ENCODE peak calls at places on chromosomes 2 and 18, in ten cellular contexts. One of them, this sample, is unnamed.

GRCh38 chr18:45962461-45962860 is 4.7 kb downstream of the EPG5 start:
- DNase-seq in sigmoid colon: no peak
- DNase-seq in gastrocnemius medialis: no peak
- DNase-seq in fibroblast of pulmonary artery: peak
- DNase-seq in PC-9: peak
- DNase-seq in fibroblast of lung: peak
- DNase-seq in heart right ventricle: no peak
- DNase-seq in CD8-positive, alpha-beta T cell: peak
- DNase-seq in mucosa of descending colon: no peak
- DNase-seq in hepatocyte: peak
- DNase-seq in this sample: no peak

GRCh38 chr2:224194161-224194560 is 155.1 kb upstream of the SERPINE2 start:
- DNase-seq in sigmoid colon: no peak
- DNase-seq in gastrocnemius medialis: no peak
- DNase-seq in fibroblast of pulmonary artery: no peak
- DNase-seq in PC-9: no peak
- DNase-seq in fibroblast of lung: no peak
- DNase-seq in heart right ventricle: no peak
- DNase-seq in CD8-positive, alpha-beta T cell: no peak
- DNase-seq in mucosa of descending colon: no peak
- DNase-seq in hepatocyte: no peak
- DNase-seq in this sample: no peak

GRCh38 chr2:23312996-23313606 is 71.9 kb upstream of the KLHL29 start:
- DNase-seq in sigmoid colon: no peak
- DNase-seq in gastrocnemius medialis: no peak
- DNase-seq in fibroblast of pulmonary artery: no peak
- DNase-seq in PC-9: no peak
- DNase-seq in fibroblast of lung: peak
- DNase-seq in heart right ventricle: no peak
- DNase-seq in CD8-positive, alpha-beta T cell: no peak
- DNase-seq in mucosa of descending colon: no peak
- DNase-seq in hepatocyte: peak
- DNase-seq in this sample: no peak

GRCh38 chr2:228039752-228040534 is 141.5 kb downstream of the SPHKAP start:
- DNase-seq in sigmoid colon: no peak
- DNase-seq in gastrocnemius medialis: no peak
- DNase-seq in fibroblast of pulmonary artery: peak
- DNase-seq in PC-9: no peak
- DNase-seq in fibroblast of lung: peak
- DNase-seq in heart right ventricle: no peak
- DNase-seq in CD8-positive, alpha-beta T cell: no peak
- DNase-seq in mucosa of descending colon: no peak
- DNase-seq in hepatocyte: peak
- DNase-seq in this sample: no peak

GRCh38 chr2:71410716-71411115 is 42.6 kb upstream of the DYSF start:
- DNase-seq in sigmoid colon: no peak
- DNase-seq in gastrocnemius medialis: no peak
- DNase-seq in fibroblast of pulmonary artery: no peak
- DNase-seq in PC-9: no peak
- DNase-seq in fibroblast of lung: no peak
- DNase-seq in heart right ventricle: no peak
- DNase-seq in CD8-positive, alpha-beta T cell: no peak
- DNase-seq in mucosa of descending colon: no peak
- DNase-seq in hepatocyte: no peak
- DNase-seq in this sample: no peak

GRCh38 chr2:191025155-191025554 is 11.2 kb upstream of the STAT1 start:
- DNase-seq in sigmoid colon: no peak
- DNase-seq in gastrocnemius medialis: no peak
- DNase-seq in fibroblast of pulmonary artery: no peak
- DNase-seq in PC-9: no peak
- DNase-seq in fibroblast of lung: no peak
- DNase-seq in heart right ventricle: no peak
- DNase-seq in CD8-positive, alpha-beta T cell: no peak
- DNase-seq in mucosa of descending colon: no peak
- DNase-seq in hepatocyte: no peak
- DNase-seq in this sample: no peak

GRCh38 chr2:146246017-146246733 is 1598.7 kb upstream of the ACVR2A start:
- DNase-seq in sigmoid colon: no peak
- DNase-seq in gastrocnemius medialis: no peak
- DNase-seq in fibroblast of pulmonary artery: peak
- DNase-seq in PC-9: no peak
- DNase-seq in fibroblast of lung: peak
- DNase-seq in heart right ventricle: no peak
- DNase-seq in CD8-positive, alpha-beta T cell: no peak
- DNase-seq in mucosa of descending colon: no peak
- DNase-seq in hepatocyte: no peak
- DNase-seq in this sample: no peak

GRCh38 chr2:28982381-28982950 is 1.4 kb downstream of the TOGARAM2 start:
- DNase-seq in sigmoid colon: no peak
- DNase-seq in gastrocnemius medialis: no peak
- DNase-seq in fibroblast of pulmonary artery: no peak
- DNase-seq in PC-9: no peak
- DNase-seq in fibroblast of lung: no peak
- DNase-seq in heart right ventricle: no peak
- DNase-seq in CD8-positive, alpha-beta T cell: no peak
- DNase-seq in mucosa of descending colon: no peak
- DNase-seq in hepatocyte: no peak
- DNase-seq in this sample: no peak

GRCh38 chr2:186068154-186068826 is 329.7 kb downstream of the FSIP2 start:
- DNase-seq in sigmoid colon: no peak
- DNase-seq in gastrocnemius medialis: no peak
- DNase-seq in fibroblast of pulmonary artery: no peak
- DNase-seq in PC-9: no peak
- DNase-seq in fibroblast of lung: no peak
- DNase-seq in heart right ventricle: peak
- DNase-seq in CD8-positive, alpha-beta T cell: no peak
- DNase-seq in mucosa of descending colon: no peak
- DNase-seq in hepatocyte: peak
- DNase-seq in this sample: no peak

GRCh38 chr18:63890950-63891304 is 3.4 kb downstream of the SERPINB2 start:
- DNase-seq in sigmoid colon: no peak
- DNase-seq in gastrocnemius medialis: no peak
- DNase-seq in fibroblast of pulmonary artery: peak
- DNase-seq in PC-9: no peak
- DNase-seq in fibroblast of lung: no peak
- DNase-seq in heart right ventricle: no peak
- DNase-seq in CD8-positive, alpha-beta T cell: no peak
- DNase-seq in mucosa of descending colon: no peak
- DNase-seq in hepatocyte: no peak
- DNase-seq in this sample: no peak

GRCh38 chr2:58448065-58448507 is 207.0 kb upstream of the FANCL start:
- DNase-seq in sigmoid colon: no peak
- DNase-seq in gastrocnemius medialis: no peak
- DNase-seq in fibroblast of pulmonary artery: peak
- DNase-seq in PC-9: no peak
- DNase-seq in fibroblast of lung: peak
- DNase-seq in heart right ventricle: no peak
- DNase-seq in CD8-positive, alpha-beta T cell: no peak
- DNase-seq in mucosa of descending colon: peak
- DNase-seq in hepatocyte: peak
- DNase-seq in this sample: no peak

GRCh38 chr18:22977847-22978701 is 44.9 kb downstream of the RBBP8 start:
- DNase-seq in sigmoid colon: no peak
- DNase-seq in gastrocnemius medialis: no peak
- DNase-seq in fibroblast of pulmonary artery: peak
- DNase-seq in PC-9: peak
- DNase-seq in fibroblast of lung: peak
- DNase-seq in heart right ventricle: no peak
- DNase-seq in CD8-positive, alpha-beta T cell: no peak
- DNase-seq in mucosa of descending colon: no peak
- DNase-seq in hepatocyte: peak
- DNase-seq in this sample: no peak

GRCh38 chr2:19508-19907 is 26.8 kb downstream of the FAM110C start:
- DNase-seq in sigmoid colon: no peak
- DNase-seq in gastrocnemius medialis: no peak
- DNase-seq in fibroblast of pulmonary artery: no peak
- DNase-seq in PC-9: no peak
- DNase-seq in fibroblast of lung: no peak
- DNase-seq in heart right ventricle: no peak
- DNase-seq in CD8-positive, alpha-beta T cell: no peak
- DNase-seq in mucosa of descending colon: peak
- DNase-seq in hepatocyte: no peak
- DNase-seq in this sample: no peak

GRCh38 chr18:13562494-13563029 is 163.8 kb downstream of the FAM210A start:
- DNase-seq in sigmoid colon: no peak
- DNase-seq in gastrocnemius medialis: no peak
- DNase-seq in fibroblast of pulmonary artery: no peak
- DNase-seq in PC-9: no peak
- DNase-seq in fibroblast of lung: no peak
- DNase-seq in heart right ventricle: no peak
- DNase-seq in CD8-positive, alpha-beta T cell: peak
- DNase-seq in mucosa of descending colon: no peak
- DNase-seq in hepatocyte: no peak
- DNase-seq in this sample: no peak

GRCh38 chr18:36493349-36494281 is 196.1 kb downstream of the FHOD3 start:
- DNase-seq in sigmoid colon: no peak
- DNase-seq in gastrocnemius medialis: peak
- DNase-seq in fibroblast of pulmonary artery: peak
- DNase-seq in PC-9: no peak
- DNase-seq in fibroblast of lung: no peak
- DNase-seq in heart right ventricle: peak
- DNase-seq in CD8-positive, alpha-beta T cell: no peak
- DNase-seq in mucosa of descending colon: no peak
- DNase-seq in hepatocyte: peak
- DNase-seq in this sample: no peak

GRCh38 chr2:100741880-100742814 is 77.8 kb upstream of the NPAS2 start:
- DNase-seq in sigmoid colon: peak
- DNase-seq in gastrocnemius medialis: peak
- DNase-seq in fibroblast of pulmonary artery: peak
- DNase-seq in PC-9: peak
- DNase-seq in fibroblast of lung: peak
- DNase-seq in heart right ventricle: no peak
- DNase-seq in CD8-positive, alpha-beta T cell: no peak
- DNase-seq in mucosa of descending colon: no peak
- DNase-seq in hepatocyte: peak
- DNase-seq in this sample: no peak

GRCh38 chr2:188659656-188660406 is 314.3 kb upstream of the COL3A1 start:
- DNase-seq in sigmoid colon: no peak
- DNase-seq in gastrocnemius medialis: no peak
- DNase-seq in fibroblast of pulmonary artery: peak
- DNase-seq in PC-9: no peak
- DNase-seq in fibroblast of lung: peak
- DNase-seq in heart right ventricle: no peak
- DNase-seq in CD8-positive, alpha-beta T cell: no peak
- DNase-seq in mucosa of descending colon: no peak
- DNase-seq in hepatocyte: no peak
- DNase-seq in this sample: no peak

GRCh38 chr18:46528037-46528436 is 129.0 kb downstream of the LOXHD1 start:
- DNase-seq in sigmoid colon: no peak
- DNase-seq in gastrocnemius medialis: no peak
- DNase-seq in fibroblast of pulmonary artery: no peak
- DNase-seq in PC-9: no peak
- DNase-seq in fibroblast of lung: no peak
- DNase-seq in heart right ventricle: no peak
- DNase-seq in CD8-positive, alpha-beta T cell: no peak
- DNase-seq in mucosa of descending colon: no peak
- DNase-seq in hepatocyte: no peak
- DNase-seq in this sample: no peak

GRCh38 chr2:156340377-156340776 is 7.9 kb upstream of the NR4A2 start:
- DNase-seq in sigmoid colon: no peak
- DNase-seq in gastrocnemius medialis: no peak
- DNase-seq in fibroblast of pulmonary artery: peak
- DNase-seq in PC-9: no peak
- DNase-seq in fibroblast of lung: no peak
- DNase-seq in heart right ventricle: no peak
- DNase-seq in CD8-positive, alpha-beta T cell: no peak
- DNase-seq in mucosa of descending colon: no peak
- DNase-seq in hepatocyte: no peak
- DNase-seq in this sample: no peak
- H3K4me3 ChIP-seq in sigmoid colon: no peak
- H3K4me3 ChIP-seq in gastrocnemius medialis: no peak
- H3K4me3 ChIP-seq in fibroblast of pulmonary artery: no peak
- H3K4me3 ChIP-seq in PC-9: peak
- H3K4me3 ChIP-seq in fibroblast of lung: no peak
- H3K4me3 ChIP-seq in heart right ventricle: no peak
- H3K4me3 ChIP-seq in CD8-positive, alpha-beta T cell: no peak
- H3K4me3 ChIP-seq in mucosa of descending colon: no peak
- H3K4me3 ChIP-seq in hepatocyte: no peak
- H3K4me3 ChIP-seq in this sample: no peak

DNA sequence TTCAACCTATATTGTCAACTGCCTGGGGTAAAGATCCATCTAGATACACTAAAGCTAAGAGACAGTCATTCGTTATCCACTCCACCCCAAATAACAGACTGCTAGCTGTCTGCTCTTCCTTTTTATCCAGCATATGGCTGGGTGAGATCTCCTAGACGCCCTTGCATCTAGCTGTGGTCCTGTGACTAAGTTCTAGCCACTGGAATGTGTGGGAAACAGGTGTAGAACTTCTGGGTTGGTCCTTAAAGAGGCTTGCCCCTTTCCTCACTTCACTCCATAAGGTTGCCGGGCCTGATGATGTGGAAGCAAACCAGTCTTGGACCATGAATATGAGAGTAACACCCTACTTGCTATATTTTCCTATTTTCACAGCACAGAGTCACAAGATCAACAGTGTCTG is 3.2 kb downstream of the COA5 start:
- DNase-seq in sigmoid colon: no peak
- DNase-seq in gastrocnemius medialis: no peak
- DNase-seq in fibroblast of pulmonary artery: no peak
- DNase-seq in PC-9: no peak
- DNase-seq in fibroblast of lung: no peak
- DNase-seq in heart right ventricle: no peak
- DNase-seq in CD8-positive, alpha-beta T cell: no peak
- DNase-seq in mucosa of descending colon: no peak
- DNase-seq in hepatocyte: no peak
- DNase-seq in this sample: no peak
- H3K4me3 ChIP-seq in sigmoid colon: no peak
- H3K4me3 ChIP-seq in gastrocnemius medialis: no peak
- H3K4me3 ChIP-seq in fibroblast of pulmonary artery: no peak
- H3K4me3 ChIP-seq in PC-9: no peak
- H3K4me3 ChIP-seq in fibroblast of lung: no peak
- H3K4me3 ChIP-seq in heart right ventricle: no peak
- H3K4me3 ChIP-seq in CD8-positive, alpha-beta T cell: no peak
- H3K4me3 ChIP-seq in mucosa of descending colon: no peak
- H3K4me3 ChIP-seq in hepatocyte: no peak
- H3K4me3 ChIP-seq in this sample: no peak

DNA sequence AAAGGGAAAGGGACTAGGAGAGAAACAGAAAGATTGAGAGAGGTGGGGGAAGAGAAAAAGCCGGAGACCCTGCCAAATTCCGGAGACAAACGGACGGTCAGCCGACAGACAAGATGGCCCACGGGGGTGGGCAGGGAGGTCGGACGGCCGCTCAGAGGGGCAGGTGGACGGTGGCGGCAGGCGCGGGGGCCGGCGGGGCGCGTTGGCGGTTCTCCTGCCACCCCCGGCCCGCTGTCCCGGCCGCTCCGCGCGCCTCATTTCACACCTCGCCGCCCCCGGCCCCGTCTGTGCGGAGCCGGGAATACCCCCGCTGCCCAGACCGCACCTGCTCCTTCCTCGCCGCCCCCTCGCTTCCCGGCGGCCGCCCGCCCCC is 935 bp downstream of the SLC30A3 start:
- DNase-seq in sigmoid colon: no peak
- DNase-seq in gastrocnemius medialis: no peak
- DNase-seq in fibroblast of pulmonary artery: no peak
- DNase-seq in PC-9: no peak
- DNase-seq in fibroblast of lung: no peak
- DNase-seq in heart right ventricle: no peak
- DNase-seq in CD8-positive, alpha-beta T cell: no peak
- DNase-seq in mucosa of descending colon: no peak
- DNase-seq in hepatocyte: no peak
- DNase-seq in this sample: no peak
- H3K4me3 ChIP-seq in sigmoid colon: peak
- H3K4me3 ChIP-seq in gastrocnemius medialis: peak
- H3K4me3 ChIP-seq in fibroblast of pulmonary artery: no peak
- H3K4me3 ChIP-seq in PC-9: no peak
- H3K4me3 ChIP-seq in fibroblast of lung: no peak
- H3K4me3 ChIP-seq in heart right ventricle: peak
- H3K4me3 ChIP-seq in CD8-positive, alpha-beta T cell: no peak
- H3K4me3 ChIP-seq in mucosa of descending colon: no peak
- H3K4me3 ChIP-seq in hepatocyte: no peak
- H3K4me3 ChIP-seq in this sample: peak

GRCh38 chr2:38523728-38524437 is 78.8 kb downstream of the HNRNPLL start:
- DNase-seq in sigmoid colon: no peak
- DNase-seq in gastrocnemius medialis: no peak
- DNase-seq in fibroblast of pulmonary artery: no peak
- DNase-seq in PC-9: no peak
- DNase-seq in fibroblast of lung: no peak
- DNase-seq in heart right ventricle: no peak
- DNase-seq in CD8-positive, alpha-beta T cell: no peak
- DNase-seq in mucosa of descending colon: no peak
- DNase-seq in hepatocyte: no peak
- DNase-seq in this sample: no peak
- H3K4me3 ChIP-seq in sigmoid colon: no peak
- H3K4me3 ChIP-seq in gastrocnemius medialis: no peak
- H3K4me3 ChIP-seq in fibroblast of pulmonary artery: no peak
- H3K4me3 ChIP-seq in PC-9: no peak
- H3K4me3 ChIP-seq in fibroblast of lung: no peak
- H3K4me3 ChIP-seq in heart right ventricle: no peak
- H3K4me3 ChIP-seq in CD8-positive, alpha-beta T cell: no peak
- H3K4me3 ChIP-seq in mucosa of descending colon: no peak
- H3K4me3 ChIP-seq in hepatocyte: no peak
- H3K4me3 ChIP-seq in this sample: no peak